ENCODE peak calls at places on chromosomes 4 and X, in ten cellular contexts. One of them, this sample, is unnamed.

GRCh38 chrX:141989134-141989533 is 85.4 kb downstream of the MAGEC1 start:
- DNase-seq in hypothalamus: no peak
- DNase-seq in NCI-H2171 treated with DMSO at 0.1 percent for 48 hours: no peak
- DNase-seq in ELR: no peak
- DNase-seq in AG10803: no peak
- DNase-seq in mesenchymal stem cell: no peak
- DNase-seq in activated CD8-positive, alpha-beta memory T cell treated with anti-CD3 and anti-CD28 coated beads for 48 hours: no peak
- DNase-seq in fibroblast of the conjunctiva: no peak
- DNase-seq in stimulated activated CD4-positive, alpha-beta T cell treated with anti-CD3 and anti-CD28 coated beads, Interleukin-2, amount 100 ng/mL, for 48 hours: no peak
- DNase-seq in NCI-H460: no peak
- DNase-seq in this sample: no peak

GRCh38 chr4:57156242-57156990 is 46.2 kb upstream of the IGFBP7 start:
- DNase-seq in hypothalamus: no peak
- DNase-seq in NCI-H460: no peak
- DNase-seq in ELR: peak
- DNase-seq in stimulated activated CD4-positive, alpha-beta T cell treated with anti-CD3 and anti-CD28 coated beads, Interleukin-2, amount 100 ng/mL, for 48 hours: no peak
- DNase-seq in fibroblast of the conjunctiva: no peak
- DNase-seq in AG10803: no peak
- DNase-seq in NCI-H2171 treated with DMSO at 0.1 percent for 48 hours: no peak
- DNase-seq in activated CD8-positive, alpha-beta memory T cell treated with anti-CD3 and anti-CD28 coated beads for 48 hours: no peak
- DNase-seq in mesenchymal stem cell: peak
- DNase-seq in this sample: no peak

GRCh38 chr4:1983846-1984405 is 24.8 kb downstream of the NELFA start:
- DNase-seq in NCI-H2171 treated with DMSO at 0.1 percent for 48 hours: no peak
- DNase-seq in hypothalamus: no peak
- DNase-seq in mesenchymal stem cell: no peak
- DNase-seq in fibroblast of the conjunctiva: no peak
- DNase-seq in ELR: no peak
- DNase-seq in stimulated activated CD4-positive, alpha-beta T cell treated with anti-CD3 and anti-CD28 coated beads, Interleukin-2, amount 100 ng/mL, for 48 hours: no peak
- DNase-seq in NCI-H460: no peak
- DNase-seq in activated CD8-positive, alpha-beta memory T cell treated with anti-CD3 and anti-CD28 coated beads for 48 hours: no peak
- DNase-seq in AG10803: no peak
- DNase-seq in this sample: no peak

GRCh38 chr4:24266014-24266413 is 318.3 kb downstream of the DHX15 start:
- DNase-seq in fibroblast of the conjunctiva: no peak
- DNase-seq in NCI-H2171 treated with DMSO at 0.1 percent for 48 hours: no peak
- DNase-seq in mesenchymal stem cell: no peak
- DNase-seq in AG10803: no peak
- DNase-seq in NCI-H460: no peak
- DNase-seq in activated CD8-positive, alpha-beta memory T cell treated with anti-CD3 and anti-CD28 coated beads for 48 hours: no peak
- DNase-seq in stimulated activated CD4-positive, alpha-beta T cell treated with anti-CD3 and anti-CD28 coated beads, Interleukin-2, amount 100 ng/mL, for 48 hours: no peak
- DNase-seq in hypothalamus: no peak
- DNase-seq in ELR: no peak
- DNase-seq in this sample: no peak

GRCh38 chrX:27893871-27894270 is 86.1 kb downstream of the MAGEB10 start:
- DNase-seq in hypothalamus: no peak
- DNase-seq in NCI-H2171 treated with DMSO at 0.1 percent for 48 hours: no peak
- DNase-seq in ELR: no peak
- DNase-seq in NCI-H460: no peak
- DNase-seq in fibroblast of the conjunctiva: no peak
- DNase-seq in stimulated activated CD4-positive, alpha-beta T cell treated with anti-CD3 and anti-CD28 coated beads, Interleukin-2, amount 100 ng/mL, for 48 hours: no peak
- DNase-seq in AG10803: no peak
- DNase-seq in mesenchymal stem cell: no peak
- DNase-seq in activated CD8-positive, alpha-beta memory T cell treated with anti-CD3 and anti-CD28 coated beads for 48 hours: no peak
- DNase-seq in this sample: no peak

GRCh38 chrX:123648028-123648810 is 84.6 kb downstream of the THOC2 start:
- DNase-seq in NCI-H460: no peak
- DNase-seq in ELR: peak
- DNase-seq in stimulated activated CD4-positive, alpha-beta T cell treated with anti-CD3 and anti-CD28 coated beads, Interleukin-2, amount 100 ng/mL, for 48 hours: no peak
- DNase-seq in NCI-H2171 treated with DMSO at 0.1 percent for 48 hours: peak
- DNase-seq in hypothalamus: peak
- DNase-seq in AG10803: peak
- DNase-seq in mesenchymal stem cell: peak
- DNase-seq in activated CD8-positive, alpha-beta memory T cell treated with anti-CD3 and anti-CD28 coated beads for 48 hours: no peak
- DNase-seq in fibroblast of the conjunctiva: peak
- DNase-seq in this sample: no peak

GRCh38 chrX:103464071-103464773 is 55.1 kb downstream of the RAB40A start:
- DNase-seq in ELR: peak
- DNase-seq in NCI-H2171 treated with DMSO at 0.1 percent for 48 hours: peak
- DNase-seq in fibroblast of the conjunctiva: peak
- DNase-seq in NCI-H460: peak
- DNase-seq in activated CD8-positive, alpha-beta memory T cell treated with anti-CD3 and anti-CD28 coated beads for 48 hours: no peak
- DNase-seq in AG10803: peak
- DNase-seq in hypothalamus: peak
- DNase-seq in stimulated activated CD4-positive, alpha-beta T cell treated with anti-CD3 and anti-CD28 coated beads, Interleukin-2, amount 100 ng/mL, for 48 hours: peak
- DNase-seq in mesenchymal stem cell: peak
- DNase-seq in this sample: no peak

GRCh38 chr4:144734522-144734921 is 88.6 kb downstream of the HHIP start:
- DNase-seq in hypothalamus: no peak
- DNase-seq in mesenchymal stem cell: peak
- DNase-seq in fibroblast of the conjunctiva: no peak
- DNase-seq in activated CD8-positive, alpha-beta memory T cell treated with anti-CD3 and anti-CD28 coated beads for 48 hours: no peak
- DNase-seq in NCI-H460: no peak
- DNase-seq in stimulated activated CD4-positive, alpha-beta T cell treated with anti-CD3 and anti-CD28 coated beads, Interleukin-2, amount 100 ng/mL, for 48 hours: no peak
- DNase-seq in ELR: peak
- DNase-seq in NCI-H2171 treated with DMSO at 0.1 percent for 48 hours: no peak
- DNase-seq in AG10803: peak
- DNase-seq in this sample: no peak

GRCh38 chr4:120718979-120719566 is 203.5 kb downstream of the PRDM5 start:
- DNase-seq in ELR: peak
- DNase-seq in activated CD8-positive, alpha-beta memory T cell treated with anti-CD3 and anti-CD28 coated beads for 48 hours: no peak
- DNase-seq in NCI-H2171 treated with DMSO at 0.1 percent for 48 hours: peak
- DNase-seq in stimulated activated CD4-positive, alpha-beta T cell treated with anti-CD3 and anti-CD28 coated beads, Interleukin-2, amount 100 ng/mL, for 48 hours: peak
- DNase-seq in AG10803: peak
- DNase-seq in fibroblast of the conjunctiva: peak
- DNase-seq in NCI-H460: peak
- DNase-seq in hypothalamus: no peak
- DNase-seq in mesenchymal stem cell: peak
- DNase-seq in this sample: peak

GRCh38 chr4:67721770-67722597 is 21.0 kb upstream of the UBA6 start:
- DNase-seq in ELR: peak
- DNase-seq in activated CD8-positive, alpha-beta memory T cell treated with anti-CD3 and anti-CD28 coated beads for 48 hours: no peak
- DNase-seq in AG10803: peak
- DNase-seq in stimulated activated CD4-positive, alpha-beta T cell treated with anti-CD3 and anti-CD28 coated beads, Interleukin-2, amount 100 ng/mL, for 48 hours: no peak
- DNase-seq in NCI-H460: no peak
- DNase-seq in NCI-H2171 treated with DMSO at 0.1 percent for 48 hours: no peak
- DNase-seq in hypothalamus: no peak
- DNase-seq in fibroblast of the conjunctiva: no peak
- DNase-seq in mesenchymal stem cell: peak
- DNase-seq in this sample: no peak

GRCh38 chrX:53280703-53281320 is 572 bp downstream of the IQSEC2 start:
- DNase-seq in NCI-H460: no peak
- DNase-seq in ELR: peak
- DNase-seq in fibroblast of the conjunctiva: no peak
- DNase-seq in stimulated activated CD4-positive, alpha-beta T cell treated with anti-CD3 and anti-CD28 coated beads, Interleukin-2, amount 100 ng/mL, for 48 hours: no peak
- DNase-seq in activated CD8-positive, alpha-beta memory T cell treated with anti-CD3 and anti-CD28 coated beads for 48 hours: no peak
- DNase-seq in hypothalamus: no peak
- DNase-seq in NCI-H2171 treated with DMSO at 0.1 percent for 48 hours: no peak
- DNase-seq in mesenchymal stem cell: peak
- DNase-seq in AG10803: peak
- DNase-seq in this sample: no peak

GRCh38 chr4:173171098-173171497 is 2.5 kb downstream of the GALNT7 start:
- DNase-seq in NCI-H2171 treated with DMSO at 0.1 percent for 48 hours: peak
- DNase-seq in ELR: peak
- DNase-seq in mesenchymal stem cell: peak
- DNase-seq in hypothalamus: no peak
- DNase-seq in NCI-H460: no peak
- DNase-seq in AG10803: no peak
- DNase-seq in stimulated activated CD4-positive, alpha-beta T cell treated with anti-CD3 and anti-CD28 coated beads, Interleukin-2, amount 100 ng/mL, for 48 hours: no peak
- DNase-seq in activated CD8-positive, alpha-beta memory T cell treated with anti-CD3 and anti-CD28 coated beads for 48 hours: no peak
- DNase-seq in fibroblast of the conjunctiva: no peak
- DNase-seq in this sample: no peak

GRCh38 chrX:17535229-17535628 is 160.2 kb downstream of the NHS start:
- DNase-seq in AG10803: no peak
- DNase-seq in hypothalamus: no peak
- DNase-seq in NCI-H460: no peak
- DNase-seq in stimulated activated CD4-positive, alpha-beta T cell treated with anti-CD3 and anti-CD28 coated beads, Interleukin-2, amount 100 ng/mL, for 48 hours: peak
- DNase-seq in activated CD8-positive, alpha-beta memory T cell treated with anti-CD3 and anti-CD28 coated beads for 48 hours: peak
- DNase-seq in ELR: peak
- DNase-seq in fibroblast of the conjunctiva: no peak
- DNase-seq in mesenchymal stem cell: no peak
- DNase-seq in NCI-H2171 treated with DMSO at 0.1 percent for 48 hours: no peak
- DNase-seq in this sample: peak

GRCh38 chr4:81845761-81846160 is 374.1 kb upstream of the RASGEF1B start:
- DNase-seq in NCI-H2171 treated with DMSO at 0.1 percent for 48 hours: no peak
- DNase-seq in NCI-H460: no peak
- DNase-seq in hypothalamus: no peak
- DNase-seq in AG10803: no peak
- DNase-seq in mesenchymal stem cell: no peak
- DNase-seq in ELR: no peak
- DNase-seq in stimulated activated CD4-positive, alpha-beta T cell treated with anti-CD3 and anti-CD28 coated beads, Interleukin-2, amount 100 ng/mL, for 48 hours: no peak
- DNase-seq in fibroblast of the conjunctiva: no peak
- DNase-seq in activated CD8-positive, alpha-beta memory T cell treated with anti-CD3 and anti-CD28 coated beads for 48 hours: no peak
- DNase-seq in this sample: no peak

This sample was measured in stimulated activated CD8-positive, alpha-beta memory T cell treated with anti-CD3 and anti-CD28 coated beads, Interleukin-4, amount 100 ng/mL, for 24 hours.